ENCODE peak calls at places on chromosomes 1 and 21, in six cellular contexts. Z is AG20443, B is WERI-Rb-1, C is EL, D is upper lobe of right lung, A is NCI-H1694 treated with DMSO at 0.1 percent for 48 hours. G is an unnamed sample.

GRCh38 chr1:13597166-13597565 is 13.5 kb downstream of the PDPN start:
- DNase-seq in Z (no peak), C (no peak), B (no peak), D (no peak), A (no peak), G (no peak)

GRCh38 chr1:47424336-47424982 is 8.4 kb downstream of the FOXE3 start:
- DNase-seq in A (peak), B (peak), C (peak), D (no peak), Z (peak), G (no peak)

GRCh38 chr1:206661161-206661820 is 23.4 kb upstream of the MAPKAPK2 start:
- DNase-seq in A (no peak), Z (no peak), D (no peak), B (no peak), C (no peak), G (no peak)

GRCh38 chr21:28480091-28480869 is 512.4 kb downstream of the LTN1 start:
- DNase-seq in B (no peak), D (no peak), Z (no peak), A (no peak), C (no peak), G (no peak)

GRCh38 chr21:41948901-41949300 is 4.9 kb downstream of the C2CD2 start:
- DNase-seq in Z (no peak), B (peak), A (no peak), D (no peak), C (no peak), G (peak)

GRCh38 chr1:1330366-1331067 is 563 bp upstream of the TAS1R3 start:
- DNase-seq in Z (peak), B (no peak), D (no peak), A (no peak), C (peak), G (no peak)

GRCh38 chr21:26717146-26717739 is 128.0 kb downstream of the ADAMTS1 start:
- DNase-seq in C (peak), B (no peak), A (peak), Z (peak), D (no peak), G (no peak)

GRCh38 chr1:168348146-168348709 is 67.6 kb downstream of the TBX19 start:
- DNase-seq in C (peak), B (no peak), D (no peak), A (no peak), Z (no peak), G (no peak)

GRCh38 chr1:173427146-173428054 is 49.7 kb upstream of the PRDX6 start:
- DNase-seq in D (no peak), A (no peak), B (no peak), C (no peak), Z (no peak), G (no peak)

G was measured in kidney.